ENCODE peak calls at places on chromosomes 2 and 18, in six cellular contexts. W is tibial artery; A is PC-9; H is CD8-positive, alpha-beta T cell; U is CD8-positive, alpha-beta memory T cell; X is breast epithelium. R is an unnamed sample. For H3K4me1, the result is how much of the 10 kb centered on the place peaks cover.

GRCh38 chr2:118112771-118113334 is 24.6 kb downstream of the INSIG2 start:
- DNase-seq in W (no peak), A (peak), H (no peak), U (no peak), X (no peak), R (no peak)

GRCh38 chr2:32058130-32058529 is 5.2 kb upstream of the SPAST start:
- DNase-seq in W (no peak), A (peak), H (no peak), U (no peak), X (no peak), R (no peak)

GRCh38 chr2:190205643-190206042 is 114.0 kb downstream of the HIBCH start:
- DNase-seq in W (no peak), A (no peak), H (no peak), U (no peak), X (no peak), R (no peak)

GRCh38 chr2:53672881-53673522 is 94.6 kb upstream of the CHAC2 start:
- DNase-seq in W (no peak), A (no peak), H (no peak), U (no peak), X (no peak), R (no peak)

GRCh38 chr18:37419866-37420265 is 145.7 kb downstream of the CELF4 start:
- DNase-seq in W (no peak), A (no peak), H (no peak), U (no peak), X (no peak), R (no peak)

GRCh38 chr18:5424903-5425302 is 118.9 kb downstream of the EPB41L3 start:
- DNase-seq in W (no peak), A (no peak), H (no peak), U (no peak), X (no peak), R (peak)

GRCh38 chr18:22067682-22068081 is 101.7 kb upstream of the GATA6 start:
- DNase-seq in W (no peak), A (no peak), H (no peak), U (no peak), X (no peak), R (no peak)

GRCh38 chr2:126656311-126657145 is 570 bp downstream of the GYPC start:
- DNase-seq in W (no peak), A (no peak), H (peak), U (peak), X (no peak), R (peak)

GRCh38 chr2:38682008-38682575 is 16.2 kb downstream of the GALM start:
- DNase-seq in W (no peak), A (no peak), H (no peak), U (no peak), X (no peak), R (no peak)

GRCh38 chr18:53886066-53886465 is 338.4 kb downstream of the MBD2 start:
- DNase-seq in W (no peak), A (no peak), H (no peak), U (no peak), X (no peak), R (no peak)

GRCh38 chr18:13178976-13179375 is 39.6 kb upstream of the LDLRAD4 start:
- DNase-seq in W (no peak), A (no peak), H (no peak), U (no peak), X (no peak), R (no peak)

GRCh38 chr18:75211002-75211621 is 515 bp downstream of the TSHZ1 start:
- DNase-seq in W (no peak), A (no peak), H (no peak), U (peak), X (no peak), R (no peak)

GRCh38 chr2:73970850-73971471 is 13.7 kb upstream of the TET3 start:
- DNase-seq in W (peak), A (no peak), H (peak), U (peak), X (peak), R (no peak)

GRCh38 chr2:19538411-19538963 is 180.1 kb upstream of the OSR1 start:
- DNase-seq in W (no peak), A (peak), H (no peak), U (no peak), X (peak), R (no peak)

GRCh38 chr2:199861116-199861774 is 10.3 kb upstream of the FTCDNL1 start:
- DNase-seq in W (no peak), A (no peak), H (no peak), U (no peak), X (no peak), R (no peak)

GRCh38 chr2:42494434-42495233 is 852 bp upstream of the KCNG3 start:
- DNase-seq in W (peak), A (peak), H (peak), U (peak), X (peak), R (peak)

GRCh38 chr2:113240150-113240914 is 38.4 kb downstream of the PAX8 start:
- DNase-seq in W (peak), A (peak), H (no peak), U (no peak), X (peak), R (no peak)

GRCh38 chr2:113237604-113238003 is 41.1 kb downstream of the PAX8 start:
- DNase-seq in W (no peak), A (peak), H (no peak), U (no peak), X (no peak), R (no peak)

GRCh38 chr2:113245276-113245711 is 33.4 kb downstream of the PAX8 start:
- DNase-seq in W (no peak), A (no peak), H (no peak), U (no peak), X (no peak), R (no peak)

GRCh38 chr2:113242318-113242717 is 36.4 kb downstream of the PAX8 start:
- DNase-seq in W (no peak), A (no peak), H (no peak), U (no peak), X (no peak), R (no peak)

GRCh38 chr2:113240915-113241911 is 37.5 kb downstream of the PAX8 start:
- DNase-seq in W (peak), A (peak), H (no peak), U (no peak), X (peak), R (no peak)
- H3K4me1 ChIP-seq in W (under half), A (under half), H (under half), U (under half), X (under half), R (under half)

DNA sequence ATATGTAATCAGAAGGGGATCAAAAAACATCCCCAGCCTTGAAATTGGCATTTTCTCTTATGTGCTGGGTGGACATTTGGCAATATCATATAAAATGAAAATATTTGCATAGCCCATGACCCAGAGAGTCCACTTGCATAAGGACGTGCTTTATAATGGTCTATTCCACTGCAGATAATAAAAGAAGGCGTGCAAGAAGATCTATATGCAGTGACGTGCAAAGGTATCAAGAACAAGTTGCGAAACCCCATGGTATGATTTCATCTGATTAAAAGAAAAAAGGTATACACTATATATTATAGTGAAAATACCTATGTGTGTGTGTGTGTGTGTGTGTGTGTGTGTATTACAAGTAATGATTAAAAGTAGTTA is 8.5 kb upstream of the SLC20A1 start:
- DNase-seq in W (no peak), A (no peak), H (no peak), U (no peak), X (no peak), R (no peak)
- H3K4me1 ChIP-seq in W (under half), A (under half), H (under half), U (under half), X (under half), R (under half)

GRCh38 chr2:143133783-143134182 is 4.6 kb downstream of the ARHGAP15 start:
- DNase-seq in W (no peak), A (no peak), H (no peak), U (no peak), X (no peak), R (no peak)
- H3K4me1 ChIP-seq in W (under half), A (under half), H (half or more), U (half or more), X (under half), R (under half)

GRCh38 chr18:55380574-55380973 is 207.4 kb downstream of the TCF4 start:
- DNase-seq in W (no peak), A (no peak), H (no peak), U (no peak), X (no peak), R (no peak)
- H3K4me1 ChIP-seq in W (under half), A (under half), H (under half), U (under half), X (under half), R (under half)

GRCh38 chr2:7887441-7887840 is 794.4 kb upstream of the ID2 start:
- DNase-seq in W (no peak), A (no peak), H (no peak), U (no peak), X (no peak), R (no peak)
- H3K4me1 ChIP-seq in W (under half), A (under half), H (under half), U (under half), X (under half), R (under half)

GRCh38 chr2:230863442-230864121 is 1.2 kb upstream of the ITM2C start:
- DNase-seq in W (no peak), A (no peak), H (no peak), U (no peak), X (no peak), R (no peak)

GRCh38 chr2:230864605-230865323 is at the start of gene ITM2C:
- DNase-seq in W (no peak), A (no peak), H (peak), U (peak), X (no peak), R (peak)

GRCh38 chr2:230863031-230863430 is 1.7 kb upstream of the ITM2C start:
- DNase-seq in W (peak), A (no peak), H (no peak), U (no peak), X (no peak), R (no peak)

GRCh38 chr2:230865324-230865765 is 603 bp downstream of the ITM2C start:
- DNase-seq in W (no peak), A (no peak), H (no peak), U (no peak), X (no peak), R (no peak)

GRCh38 chr2:230864122-230864604 is 579 bp upstream of the ITM2C start:
- DNase-seq in W (peak), A (no peak), H (no peak), U (no peak), X (no peak), R (no peak)
- H3K4me1 ChIP-seq in W (under half), A (under half), H (under half), U (under half), X (under half), R (under half)

DNA sequence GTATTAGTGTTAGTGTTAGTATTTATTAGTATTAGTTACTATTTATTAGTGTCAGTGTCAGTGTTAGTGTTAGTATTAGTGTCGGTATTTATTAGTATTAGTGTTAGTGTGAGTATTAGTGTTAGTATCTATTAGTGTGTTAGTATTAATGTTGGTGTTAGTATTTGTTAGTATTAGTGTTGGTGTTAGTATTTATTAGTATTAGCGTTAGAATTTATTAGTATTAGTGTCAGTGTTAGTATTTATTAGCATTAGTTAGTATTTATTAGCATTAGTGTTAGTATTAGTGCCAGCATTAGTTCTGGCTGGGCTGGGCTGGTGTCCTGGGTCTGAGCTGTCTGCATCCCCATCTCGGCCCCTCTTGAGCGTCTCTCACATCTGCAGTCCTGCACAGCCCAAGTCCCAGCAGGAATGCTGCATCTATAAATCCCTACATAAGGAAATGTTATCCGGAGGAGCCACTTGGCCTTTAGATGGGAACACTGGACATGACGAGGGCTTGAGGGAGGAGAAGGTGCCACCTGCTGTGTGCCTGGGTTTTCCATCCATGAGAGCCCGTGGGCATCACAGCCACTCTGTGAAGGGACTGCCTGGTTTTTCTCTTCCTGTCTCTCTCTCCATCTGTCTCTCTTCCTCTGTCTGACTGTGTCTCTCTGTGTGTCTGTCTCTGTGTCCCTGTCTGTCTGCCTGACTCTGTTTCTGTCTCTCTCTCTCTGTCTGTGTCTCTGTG is 33.6 kb downstream of the TWIST2 start:
- DNase-seq in W (no peak), A (no peak), H (no peak), U (no peak), X (no peak), R (no peak)
- H3K4me1 ChIP-seq in W (under half), A (under half), H (under half), U (under half), X (under half), R (under half)

R was measured in HAP-1.